ENCODE peak calls at places on chromosomes 3 and 15, in nine cellular contexts. One of them, this sample, is unnamed.

GRCh38 chr15:33735637-33736247 is 232.6 kb upstream of the CHRM5 start:
- DNase-seq in upper lobe of right lung: no peak
- DNase-seq in IMR-90: peak; percentile 41
- DNase-seq in CD8-positive, alpha-beta T cell: no peak
- DNase-seq in MM.1S: peak; percentile 58
- DNase-seq in breast epithelium: no peak
- DNase-seq in HFF-Myc: no peak
- DNase-seq in AG09309: no peak
- DNase-seq in spleen: no peak
- DNase-seq in this sample: peak; percentile 40

GRCh38 chr3:29240248-29240647 is 40.6 kb upstream of the RBMS3 start:
- DNase-seq in CD8-positive, alpha-beta T cell: no peak
- DNase-seq in breast epithelium: no peak
- DNase-seq in upper lobe of right lung: no peak
- DNase-seq in IMR-90: peak; percentile 66
- DNase-seq in MM.1S: no peak
- DNase-seq in spleen: no peak
- DNase-seq in HFF-Myc: peak; percentile 38
- DNase-seq in AG09309: no peak
- DNase-seq in this sample: peak; percentile 58

GRCh38 chr3:111764645-111765091 is 94.4 kb upstream of the PHLDB2 start:
- DNase-seq in upper lobe of right lung: no peak
- DNase-seq in MM.1S: no peak
- DNase-seq in HFF-Myc: peak; percentile 26
- DNase-seq in IMR-90: peak; percentile 59
- DNase-seq in breast epithelium: no peak
- DNase-seq in CD8-positive, alpha-beta T cell: no peak
- DNase-seq in AG09309: no peak
- DNase-seq in spleen: no peak
- DNase-seq in this sample: no peak

GRCh38 chr3:53056442-53056841 is 10.6 kb upstream of the SFMBT1 start:
- DNase-seq in HFF-Myc: no peak
- DNase-seq in breast epithelium: no peak
- DNase-seq in AG09309: no peak
- DNase-seq in CD8-positive, alpha-beta T cell: no peak
- DNase-seq in IMR-90: peak; percentile 24
- DNase-seq in MM.1S: no peak
- DNase-seq in spleen: no peak
- DNase-seq in upper lobe of right lung: no peak
- DNase-seq in this sample: no peak

GRCh38 chr15:24956131-24956838 is 1.5 kb downstream of the SNRPN start:
- DNase-seq in breast epithelium: peak; percentile 68
- DNase-seq in AG09309: no peak
- DNase-seq in upper lobe of right lung: peak; percentile 87
- DNase-seq in CD8-positive, alpha-beta T cell: peak; percentile 77
- DNase-seq in spleen: peak; percentile 91
- DNase-seq in IMR-90: peak; percentile 74
- DNase-seq in HFF-Myc: peak; percentile 10
- DNase-seq in MM.1S: peak; percentile 74
- DNase-seq in this sample: peak; percentile 76

GRCh38 chr15:80003171-80003570 is 32.2 kb upstream of the BCL2A1 start:
- DNase-seq in spleen: peak; percentile 28
- DNase-seq in HFF-Myc: peak; percentile 72
- DNase-seq in IMR-90: no peak
- DNase-seq in CD8-positive, alpha-beta T cell: no peak
- DNase-seq in breast epithelium: no peak
- DNase-seq in AG09309: no peak
- DNase-seq in MM.1S: no peak
- DNase-seq in upper lobe of right lung: no peak
- DNase-seq in this sample: no peak

GRCh38 chr15:61099030-61099800 is 129.9 kb downstream of the RORA start:
- DNase-seq in upper lobe of right lung: no peak
- DNase-seq in IMR-90: peak; percentile 35
- DNase-seq in breast epithelium: no peak
- DNase-seq in spleen: no peak
- DNase-seq in HFF-Myc: no peak
- DNase-seq in MM.1S: no peak
- DNase-seq in AG09309: peak; percentile 24
- DNase-seq in CD8-positive, alpha-beta T cell: no peak
- DNase-seq in this sample: peak; percentile 38

GRCh38 chr3:69541823-69542264 is 156.0 kb upstream of the FRMD4B start:
- DNase-seq in breast epithelium: no peak
- DNase-seq in AG09309: no peak
- DNase-seq in spleen: no peak
- DNase-seq in HFF-Myc: no peak
- DNase-seq in upper lobe of right lung: peak; percentile 79
- DNase-seq in MM.1S: no peak
- DNase-seq in CD8-positive, alpha-beta T cell: no peak
- DNase-seq in IMR-90: no peak
- DNase-seq in this sample: peak; percentile 17

GRCh38 chr15:59933607-59934006 is 70.5 kb upstream of the FOXB1 start:
- DNase-seq in spleen: no peak
- DNase-seq in upper lobe of right lung: no peak
- DNase-seq in breast epithelium: no peak
- DNase-seq in MM.1S: no peak
- DNase-seq in IMR-90: no peak
- DNase-seq in AG09309: no peak
- DNase-seq in CD8-positive, alpha-beta T cell: no peak
- DNase-seq in HFF-Myc: no peak
- DNase-seq in this sample: no peak

GRCh38 chr3:159806412-159806811 is 182.2 kb upstream of the IL12A start:
- DNase-seq in HFF-Myc: no peak
- DNase-seq in IMR-90: peak; percentile 54
- DNase-seq in breast epithelium: no peak
- DNase-seq in CD8-positive, alpha-beta T cell: no peak
- DNase-seq in MM.1S: no peak
- DNase-seq in spleen: no peak
- DNase-seq in upper lobe of right lung: no peak
- DNase-seq in AG09309: no peak
- DNase-seq in this sample: no peak

GRCh38 chr15:80568298-80568697 is 126.8 kb upstream of the ABHD17C start:
- DNase-seq in breast epithelium: no peak
- DNase-seq in spleen: no peak
- DNase-seq in AG09309: no peak
- DNase-seq in MM.1S: no peak
- DNase-seq in HFF-Myc: no peak
- DNase-seq in IMR-90: peak; percentile 48
- DNase-seq in upper lobe of right lung: no peak
- DNase-seq in CD8-positive, alpha-beta T cell: no peak
- DNase-seq in this sample: peak; percentile 74

DNA sequence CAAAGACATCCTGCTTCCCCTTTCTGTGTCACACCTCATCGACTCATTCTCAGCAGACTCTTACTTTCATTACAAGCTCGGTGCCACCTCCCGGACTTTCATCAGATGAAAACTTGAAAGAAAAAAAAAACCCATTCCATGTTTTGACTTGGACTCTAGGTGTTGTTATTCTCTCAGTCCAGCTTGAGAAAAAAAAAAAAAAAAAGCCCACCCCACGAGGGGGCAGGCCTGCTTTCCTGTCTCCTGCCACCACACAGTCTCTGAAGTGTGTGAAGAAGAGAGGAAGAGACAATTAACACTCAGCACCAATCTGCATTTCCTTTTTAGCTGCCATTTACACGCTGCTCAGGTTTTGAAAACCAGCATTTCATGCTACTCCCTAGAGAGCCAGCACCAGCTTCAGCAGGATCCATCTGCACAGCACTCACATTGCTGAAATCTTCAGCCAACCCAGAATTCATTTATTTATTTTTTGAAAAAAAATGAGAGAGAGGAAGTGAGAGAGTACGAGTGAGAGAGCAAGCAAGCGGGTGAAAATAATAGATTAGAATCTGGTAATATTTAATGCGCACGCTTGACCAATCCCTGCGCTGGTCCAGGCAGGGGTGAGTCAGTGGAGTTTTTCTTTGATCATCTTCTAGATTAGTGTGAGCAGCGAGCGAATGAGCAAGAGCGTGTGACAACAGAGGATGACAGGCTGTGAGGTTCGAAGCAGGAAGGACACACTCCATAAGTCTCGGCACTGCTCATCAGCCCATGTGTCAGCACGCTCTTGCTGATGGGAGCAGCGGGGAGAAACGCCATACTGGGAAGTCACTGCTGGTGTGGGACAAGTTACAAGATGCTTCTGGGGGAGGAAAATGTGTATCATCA is 23.5 kb downstream of the ZNF80 start:
- DNase-seq in CD8-positive, alpha-beta T cell: peak; percentile 80
- DNase-seq in HFF-Myc: peak; percentile 61
- DNase-seq in IMR-90: peak; percentile 78
- DNase-seq in breast epithelium: no peak
- DNase-seq in upper lobe of right lung: no peak
- DNase-seq in MM.1S: peak; percentile 26
- DNase-seq in AG09309: peak; percentile 25
- DNase-seq in spleen: peak; percentile 86
- DNase-seq in this sample: peak; percentile 84
- H3K4me3 ChIP-seq in CD8-positive, alpha-beta T cell: peak overlapping the region; percentile 55
- H3K4me3 ChIP-seq in HFF-Myc: peak overlapping the region; percentile 23
- H3K4me3 ChIP-seq in IMR-90: peak overlapping the region; percentile 4
- H3K4me3 ChIP-seq in breast epithelium: peak overlapping the region; percentile 52
- H3K4me3 ChIP-seq in upper lobe of right lung: peak overlapping the region; percentile 30
- H3K4me3 ChIP-seq in MM.1S: peak overlapping the region; percentile 25
- H3K4me3 ChIP-seq in AG09309: peak overlapping the region; percentile 14
- H3K4me3 ChIP-seq in spleen: peak overlapping the region; percentile 25
- H3K4me3 ChIP-seq in this sample: peak overlapping the region; percentile 2

GRCh38 chr3:170809021-170809974 is 60.7 kb downstream of the RPL22L1 start:
- DNase-seq in MM.1S: peak; percentile 37
- DNase-seq in AG09309: no peak
- DNase-seq in HFF-Myc: peak; percentile 88
- DNase-seq in breast epithelium: no peak
- DNase-seq in spleen: no peak
- DNase-seq in CD8-positive, alpha-beta T cell: no peak
- DNase-seq in IMR-90: peak; percentile 83
- DNase-seq in upper lobe of right lung: no peak
- DNase-seq in this sample: peak; percentile 81
- TF ChIP-seq CTCF in MM.1S: peak; percentile 71
- TF ChIP-seq CTCF in AG09309: peak; percentile 77
- TF ChIP-seq CTCF in HFF-Myc: peak; percentile 68
- TF ChIP-seq CTCF in breast epithelium: no peak
- TF ChIP-seq CTCF in spleen: no peak
- TF ChIP-seq CTCF in CD8-positive, alpha-beta T cell: no peak
- TF ChIP-seq CTCF in IMR-90: peak; percentile 78
- TF ChIP-seq CTCF in upper lobe of right lung: peak; percentile 39
- TF ChIP-seq CTCF in this sample: peak; percentile 75

GRCh38 chr3:152197451-152197850 is 71.3 kb upstream of the MBNL1 start:
- DNase-seq in MM.1S: peak; percentile 46
- DNase-seq in IMR-90: peak; percentile 50
- DNase-seq in breast epithelium: no peak
- DNase-seq in HFF-Myc: no peak
- DNase-seq in CD8-positive, alpha-beta T cell: no peak
- DNase-seq in upper lobe of right lung: no peak
- DNase-seq in AG09309: peak; percentile 52
- DNase-seq in spleen: no peak
- DNase-seq in this sample: no peak
- H3K4me3 ChIP-seq in MM.1S: peak overlapping the region; percentile 49
- H3K4me3 ChIP-seq in IMR-90: no peak overlapping the region
- H3K4me3 ChIP-seq in breast epithelium: no peak overlapping the region
- H3K4me3 ChIP-seq in HFF-Myc: no peak overlapping the region
- H3K4me3 ChIP-seq in CD8-positive, alpha-beta T cell: peak overlapping the region; percentile 41
- H3K4me3 ChIP-seq in upper lobe of right lung: peak overlapping the region; percentile 17
- H3K4me3 ChIP-seq in AG09309: no peak overlapping the region
- H3K4me3 ChIP-seq in spleen: no peak overlapping the region
- H3K4me3 ChIP-seq in this sample: no peak overlapping the region

GRCh38 chr3:43348852-43349574 is 62.7 kb downstream of the SNRK start:
- DNase-seq in IMR-90: no peak
- DNase-seq in MM.1S: no peak
- DNase-seq in upper lobe of right lung: no peak
- DNase-seq in CD8-positive, alpha-beta T cell: no peak
- DNase-seq in HFF-Myc: no peak
- DNase-seq in AG09309: no peak
- DNase-seq in spleen: no peak
- DNase-seq in breast epithelium: no peak
- DNase-seq in this sample: no peak
- TF ChIP-seq CTCF in IMR-90: peak; percentile 17
- TF ChIP-seq CTCF in MM.1S: no peak
- TF ChIP-seq CTCF in upper lobe of right lung: no peak
- TF ChIP-seq CTCF in CD8-positive, alpha-beta T cell: no peak
- TF ChIP-seq CTCF in HFF-Myc: no peak
- TF ChIP-seq CTCF in AG09309: no peak
- TF ChIP-seq CTCF in spleen: no peak
- TF ChIP-seq CTCF in breast epithelium: no peak
- TF ChIP-seq CTCF in this sample: no peak

DNA sequence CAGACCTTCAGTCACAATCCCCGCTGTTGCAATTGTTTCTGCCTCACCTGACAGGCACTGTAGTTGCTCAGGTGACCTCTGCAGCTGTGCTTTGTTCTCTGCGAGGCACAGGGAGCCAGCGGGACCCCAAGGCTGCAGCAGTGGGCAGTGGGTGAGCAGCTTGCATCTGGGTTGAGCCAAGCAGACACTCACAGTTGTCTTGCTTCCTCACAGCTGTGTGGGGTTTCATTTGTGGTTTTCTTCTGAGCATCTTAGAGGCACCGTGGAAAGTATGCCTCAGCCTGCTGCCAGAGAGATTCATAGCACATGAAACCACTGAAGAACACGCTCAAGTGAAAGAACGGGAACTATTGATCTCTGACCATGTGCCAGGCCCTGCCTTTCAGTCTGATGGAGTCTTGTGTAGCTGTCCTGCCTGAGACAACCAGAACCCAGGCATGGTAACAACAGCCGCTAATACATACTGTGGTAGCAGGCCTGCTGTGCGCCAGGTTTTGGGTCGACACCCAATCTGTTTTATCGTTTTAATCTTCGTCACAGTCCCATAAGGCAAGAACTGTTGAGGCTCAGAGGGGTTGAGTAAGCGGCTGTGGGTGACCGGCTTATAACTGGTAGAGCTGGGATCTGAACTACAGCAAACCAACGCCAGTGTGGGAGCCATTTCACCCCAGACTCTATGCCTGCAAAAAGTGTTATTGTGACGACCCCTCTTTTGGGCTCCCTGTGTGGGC is 33.4 kb downstream of the GRK7 start:
- DNase-seq in CD8-positive, alpha-beta T cell: peak; percentile 74
- DNase-seq in MM.1S: peak; percentile 91
- DNase-seq in IMR-90: no peak
- DNase-seq in AG09309: no peak
- DNase-seq in breast epithelium: no peak
- DNase-seq in HFF-Myc: no peak
- DNase-seq in upper lobe of right lung: no peak
- DNase-seq in spleen: peak; percentile 83
- DNase-seq in this sample: peak; percentile 73
- H3K4me3 ChIP-seq in CD8-positive, alpha-beta T cell: peak overlapping the region; percentile 42
- H3K4me3 ChIP-seq in MM.1S: no peak overlapping the region
- H3K4me3 ChIP-seq in IMR-90: no peak overlapping the region
- H3K4me3 ChIP-seq in AG09309: no peak overlapping the region
- H3K4me3 ChIP-seq in breast epithelium: peak overlapping the region; percentile 63
- H3K4me3 ChIP-seq in HFF-Myc: no peak overlapping the region
- H3K4me3 ChIP-seq in upper lobe of right lung: peak overlapping the region; percentile 49
- H3K4me3 ChIP-seq in spleen: peak overlapping the region; percentile 36
- H3K4me3 ChIP-seq in this sample: no peak overlapping the region

DNA sequence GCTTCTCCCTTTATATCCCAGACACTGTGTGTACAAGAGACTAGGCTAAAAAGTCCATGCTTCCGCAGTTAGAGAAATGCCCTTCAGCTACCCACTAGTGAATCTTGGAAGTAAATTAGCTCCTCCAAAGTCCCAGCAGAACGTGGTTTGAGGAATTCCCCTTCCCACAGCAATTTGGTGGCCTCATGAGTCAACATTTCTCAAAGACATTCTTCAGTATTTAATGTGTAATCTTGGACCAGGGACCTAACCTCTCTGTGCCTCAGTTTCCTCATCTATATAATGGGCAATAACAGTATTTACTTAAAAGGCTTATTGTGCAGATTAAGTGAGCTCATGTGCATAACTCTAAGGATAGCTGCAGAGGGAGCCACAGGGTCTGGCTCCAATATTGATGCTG is 92.2 kb downstream of the OXNAD1 start:
- DNase-seq in breast epithelium: no peak
- DNase-seq in MM.1S: no peak
- DNase-seq in IMR-90: peak; percentile 18
- DNase-seq in CD8-positive, alpha-beta T cell: no peak
- DNase-seq in spleen: no peak
- DNase-seq in AG09309: no peak
- DNase-seq in HFF-Myc: no peak
- DNase-seq in upper lobe of right lung: no peak
- DNase-seq in this sample: peak; percentile 22
- TF ChIP-seq CTCF in breast epithelium: no peak
- TF ChIP-seq CTCF in MM.1S: no peak
- TF ChIP-seq CTCF in IMR-90: peak; percentile 7
- TF ChIP-seq CTCF in CD8-positive, alpha-beta T cell: no peak
- TF ChIP-seq CTCF in spleen: no peak
- TF ChIP-seq CTCF in AG09309: no peak
- TF ChIP-seq CTCF in HFF-Myc: no peak
- TF ChIP-seq CTCF in upper lobe of right lung: no peak
- TF ChIP-seq CTCF in this sample: peak; percentile 10

This sample was measured in astrocyte of the spinal cord.